ENCODE peak calls at places on chromosomes 2 and 18, in eight cellular contexts. L is fibroblast of lung, S is neural progenitor cell, D is GM23338, J is GM23248, G is K562, N is HCT116, R is hepatocyte. I is an unnamed sample.

GRCh38 chr2:38997784-38998183 is 108.1 kb downstream of the ARHGEF33 start:
- DNase-seq in R (peak; percentile 9), S (no peak), J (peak; percentile 95), L (peak; percentile 92), D (no peak), N (no peak), G (no peak), I (no peak)

GRCh38 chr2:235955664-235956063 is 212.5 kb downstream of the GBX2 start:
- DNase-seq in G (no peak), R (no peak), D (no peak), L (no peak), J (no peak), S (no peak), N (no peak), I (no peak)

GRCh38 chr2:63486861-63487290 is 101.4 kb downstream of the WDPCP start:
- DNase-seq in S (peak; percentile 4), L (no peak), D (peak; percentile 17), R (no peak), J (no peak), N (no peak), G (no peak), I (no peak)

GRCh38 chr2:230658877-230659652 is 53.6 kb upstream of the CAB39 start:
- DNase-seq in G (peak; percentile 92), L (no peak), J (no peak), D (no peak), N (no peak), R (no peak), S (no peak), I (peak; percentile 59)

GRCh38 chr2:25254961-25255360 is 86.6 kb upstream of the POMC start:
- DNase-seq in L (no peak), D (no peak), J (no peak), N (no peak), R (no peak), G (no peak), S (no peak), I (no peak)

GRCh38 chr2:218323526-218324472 is 31.5 kb upstream of the TMBIM1 start:
- DNase-seq in G (no peak), S (peak; percentile 84), R (peak; percentile 83), D (peak; percentile 81), J (peak; percentile 36), N (no peak), L (peak; percentile 41), I (no peak)

GRCh38 chr2:18829331-18829902 is 240.0 kb upstream of the NT5C1B start:
- DNase-seq in D (no peak), S (no peak), G (no peak), L (peak; percentile 94), J (peak; percentile 85), N (no peak), R (no peak), I (no peak)

GRCh38 chr2:158501301-158501700 is 44.5 kb downstream of the PKP4 start:
- DNase-seq in D (no peak), J (no peak), S (no peak), L (no peak), N (no peak), G (no peak), R (no peak), I (no peak)

GRCh38 chr18:36947820-36948348 is 119.0 kb downstream of the KIAA1328 start:
- DNase-seq in S (no peak), L (no peak), G (no peak), R (no peak), N (peak; percentile 6), J (no peak), D (peak; percentile 97), I (no peak)

GRCh38 chr2:205704101-205704741 is 21.9 kb downstream of the NRP2 start:
- DNase-seq in N (no peak), G (no peak), R (no peak), L (peak; percentile 87), D (no peak), J (no peak), S (no peak), I (no peak)

GRCh38 chr2:101720732-101721131 is 23.2 kb downstream of the MAP4K4 start:
- DNase-seq in S (no peak), L (no peak), J (peak; percentile 56), R (no peak), G (no peak), N (no peak), D (no peak), I (no peak)

GRCh38 chr2:8018956-8019355 is 662.9 kb upstream of the ID2 start:
- DNase-seq in D (no peak), S (no peak), J (no peak), L (no peak), N (no peak), R (no peak), G (no peak), I (no peak)

GRCh38 chr18:21513292-21513691 is 87.2 kb downstream of the ESCO1 start:
- DNase-seq in G (no peak), S (no peak), L (peak; percentile 47), D (no peak), N (no peak), J (no peak), R (no peak), I (no peak)

DNA sequence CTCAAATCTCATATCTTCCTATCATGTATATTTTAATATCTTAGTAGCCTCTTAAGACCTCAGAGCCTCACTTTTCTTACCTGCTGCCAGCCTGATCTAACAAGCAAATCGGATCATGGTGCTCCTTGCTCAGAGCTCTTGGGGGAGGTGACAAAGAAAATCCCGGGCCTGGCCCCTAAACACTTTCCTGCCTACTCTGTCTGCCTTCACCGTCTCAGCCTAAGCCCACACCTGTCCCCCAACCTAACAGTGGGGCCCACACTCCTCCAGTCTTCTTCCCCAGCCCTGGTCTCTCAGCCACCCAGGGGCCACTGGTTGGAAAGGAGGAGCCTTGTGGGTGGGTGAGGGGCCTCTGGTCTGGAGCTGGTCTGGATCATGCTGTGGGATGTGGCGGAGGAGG is 207.3 kb downstream of the HAUS1 start:
- DNase-seq in N (no peak), L (no peak), R (no peak), J (no peak), G (no peak), D (no peak), S (no peak), I (no peak)
- TF ChIP-seq EZH2 in N (no peak), L (no peak), R (no peak), J (no peak), G (no peak), D (no peak), S (no peak), I (no peak)

DNA sequence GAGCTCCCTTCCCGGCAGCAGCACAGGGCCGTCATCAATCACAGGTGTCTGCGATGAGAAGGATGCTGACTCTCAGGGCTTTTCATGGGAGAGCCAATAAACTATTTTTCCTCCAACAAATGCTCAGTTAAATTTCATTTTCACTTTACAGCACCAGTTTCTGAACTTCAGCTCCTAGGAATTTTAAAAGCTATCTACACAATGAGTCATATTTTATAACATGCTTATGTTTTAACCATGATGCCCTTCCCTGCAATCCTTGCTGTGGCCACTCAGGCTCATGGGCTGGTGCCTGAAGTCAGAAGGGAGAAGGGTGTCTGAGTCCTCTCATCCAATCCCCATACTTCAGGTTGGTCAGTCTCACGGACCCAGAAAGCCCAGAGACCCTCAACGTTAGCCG is 123.6 kb downstream of the AFF3 start:
- DNase-seq in J (peak; percentile 77), G (no peak), L (peak; percentile 81), N (no peak), S (no peak), R (peak; percentile 38), D (no peak), I (no peak)
- H2AFZ ChIP-seq in J (peak overlapping the region; percentile 17), G (no peak overlapping the region), L (no peak overlapping the region), N (no peak overlapping the region), S (no peak overlapping the region), R (no peak overlapping the region), D (no peak overlapping the region), I (no peak overlapping the region)

GRCh38 chr2:215431778-215432758 is 3.8 kb downstream of the FN1 start:
- DNase-seq in S (no peak), R (no peak), J (peak; percentile 38), G (no peak), L (no peak), D (no peak), N (no peak), I (no peak)
- TF ChIP-seq EZH2 in S (no peak), R (no peak), J (no peak), G (no peak), L (no peak), D (no peak), N (no peak), I (no peak)

DNA sequence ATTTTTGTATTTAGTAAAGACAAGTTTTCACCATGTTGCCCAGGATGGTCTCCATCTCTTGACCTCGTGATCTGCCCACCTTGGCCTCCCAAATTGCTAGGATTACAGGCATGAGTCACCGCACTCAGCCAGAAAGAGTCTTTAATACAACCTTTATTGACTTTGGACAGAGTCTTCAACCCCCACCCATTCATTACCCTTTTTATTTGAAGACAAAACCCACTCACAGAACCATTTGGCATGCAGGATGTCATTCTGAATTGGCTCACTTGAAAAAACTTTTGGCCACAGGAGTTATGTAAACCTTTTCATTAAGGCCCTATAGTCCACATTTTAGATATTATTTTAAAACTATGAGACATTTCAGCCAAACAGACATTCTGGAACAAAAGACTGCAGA is 217.9 kb upstream of the RND3 start:
- DNase-seq in N (no peak), G (no peak), R (no peak), S (no peak), D (no peak), J (no peak), L (peak; percentile 76), I (no peak)
- H2AFZ ChIP-seq in N (no peak overlapping the region), G (no peak overlapping the region), R (no peak overlapping the region), S (no peak overlapping the region), D (no peak overlapping the region), J (no peak overlapping the region), L (no peak overlapping the region), I (no peak overlapping the region)

I was measured in DND-41.